ENCODE peak calls at places on chromosomes 6 and 20, in four cellular contexts. L is HepG2, O is SK-N-SH, D is GM12878. Q is an unnamed sample.

GRCh38 chr6:33668914-33669313 is 42.6 kb downstream of the UQCC2 start:
- DNase-seq in L (no peak), O (no peak), D (no peak), Q (no peak)

GRCh38 chr6:10582774-10583508 is 61.8 kb downstream of the GCNT2 start:
- DNase-seq in L (peak), O (no peak), D (no peak), Q (peak)

GRCh38 chr6:17454316-17455005 is 61.1 kb downstream of the CAP2 start:
- DNase-seq in L (no peak), O (no peak), D (no peak), Q (no peak)

GRCh38 chr20:62165762-62166399 is 16.9 kb upstream of the MTG2 start:
- DNase-seq in L (no peak), O (no peak), D (no peak), Q (no peak)

GRCh38 chr20:6178537-6178936 is 55.7 kb upstream of the FERMT1 start:
- DNase-seq in L (peak), O (peak), D (no peak), Q (peak)

GRCh38 chr6:34390531-34391013 is 1.9 kb downstream of the NUDT3 start:
- DNase-seq in L (no peak), O (no peak), D (no peak), Q (no peak)

GRCh38 chr6:35602133-35602946 is 86.4 kb downstream of the FKBP5 start:
- DNase-seq in L (peak), O (peak), D (no peak), Q (no peak)

GRCh38 chr20:37907677-37908397 is 4.9 kb downstream of the VSTM2L start:
- DNase-seq in L (no peak), O (peak), D (no peak), Q (peak)

GRCh38 chr6:170127151-170127550 is 163.7 kb downstream of the DLL1 start:
- DNase-seq in L (no peak), O (no peak), D (no peak), Q (no peak)

GRCh38 chr6:151004415-151005024 is 139.0 kb downstream of the MTHFD1L start:
- DNase-seq in L (peak), O (no peak), D (no peak), Q (no peak)

GRCh38 chr6:162572240-162572639 is 155.3 kb downstream of the PRKN start:
- DNase-seq in L (no peak), O (no peak), D (no peak), Q (no peak)

GRCh38 chr6:21740719-21741118 is 147.2 kb downstream of the SOX4 start:
- DNase-seq in L (no peak), O (no peak), D (no peak), Q (peak)

GRCh38 chr20:50592282-50593004 is 82.3 kb downstream of the PTPN1 start:
- DNase-seq in L (no peak), O (no peak), D (no peak), Q (no peak)

GRCh38 chr20:61728326-61728725 is 337.4 kb downstream of the TAF4 start:
- DNase-seq in L (no peak), O (no peak), D (no peak), Q (no peak)

GRCh38 chr6:160015778-160016684 is 47.1 kb downstream of the IGF2R start:
- DNase-seq in L (no peak), O (no peak), D (no peak), Q (no peak)

GRCh38 chr6:156185113-156185512 is 592.1 kb upstream of the ARID1B start:
- DNase-seq in L (no peak), O (no peak), D (no peak), Q (no peak)

GRCh38 chr6:45548657-45549515 is 171.2 kb upstream of the SUPT3H start:
- DNase-seq in L (no peak), O (no peak), D (peak), Q (no peak)

GRCh38 chr20:3040086-3040485 is 3.3 kb upstream of the GNRH2 start:
- DNase-seq in L (no peak), O (no peak), D (no peak), Q (no peak)

GRCh38 chr20:47479506-47479905 is 22.2 kb upstream of the NCOA3 start:
- DNase-seq in L (no peak), O (no peak), D (no peak), Q (no peak)

GRCh38 chr20:17558154-17558940 is 11.5 kb upstream of the DSTN start:
- DNase-seq in L (peak), O (no peak), D (no peak), Q (peak)

GRCh38 chr6:151071295-151071694 is 168.5 kb upstream of the AKAP12 start:
- DNase-seq in L (peak), O (no peak), D (no peak), Q (no peak)

GRCh38 chr6:17417817-17418216 is 24.4 kb downstream of the CAP2 start:
- DNase-seq in L (no peak), O (peak), D (no peak), Q (peak)

GRCh38 chr6:41636803-41637178 is 1.5 kb upstream of the MDFI start:
- DNase-seq in L (no peak), O (no peak), D (no peak), Q (peak)

GRCh38 chr6:43736211-43736786 is 33.7 kb upstream of the VEGFA start:
- DNase-seq in L (peak), O (peak), D (no peak), Q (no peak)

GRCh38 chr6:147654103-147654845 is 145.8 kb downstream of the SAMD5 start:
- DNase-seq in L (no peak), O (no peak), D (no peak), Q (no peak)

GRCh38 chr20:50312682-50313187 is 122.1 kb downstream of the CEBPB start:
- DNase-seq in L (no peak), O (no peak), D (no peak), Q (no peak)

GRCh38 chr6:33700391-33701050 is 11.0 kb downstream of the UQCC2 start:
- DNase-seq in L (peak), O (peak), D (no peak), Q (peak)

GRCh38 chr6:140623498-140623897 is 1249.0 kb upstream of the CITED2 start:
- DNase-seq in L (no peak), O (no peak), D (no peak), Q (no peak)

GRCh38 chr20:48657426-48658197 is 170.2 kb downstream of the PREX1 start:
- DNase-seq in L (peak), O (peak), D (peak), Q (peak)

GRCh38 chr6:164346631-164347030 is 932.1 kb downstream of the QKI start:
- DNase-seq in L (no peak), O (no peak), D (no peak), Q (no peak)

GRCh38 chr20:59123011-59123676 is 40.5 kb upstream of the ZNF831 start:
- DNase-seq in L (no peak), O (no peak), D (no peak), Q (no peak)

GRCh38 chr6:133991096-133991593 is 38.1 kb downstream of the TBPL1 start:
- DNase-seq in L (peak), O (no peak), D (no peak), Q (no peak)

GRCh38 chr6:143158113-143158581 is 97.5 kb downstream of the AIG1 start:
- DNase-seq in L (no peak), O (no peak), D (no peak), Q (no peak)

GRCh38 chr6:129321303-129321702 is 388.7 kb downstream of the ARHGAP18 start:
- DNase-seq in L (no peak), O (no peak), D (no peak), Q (peak)

DNA sequence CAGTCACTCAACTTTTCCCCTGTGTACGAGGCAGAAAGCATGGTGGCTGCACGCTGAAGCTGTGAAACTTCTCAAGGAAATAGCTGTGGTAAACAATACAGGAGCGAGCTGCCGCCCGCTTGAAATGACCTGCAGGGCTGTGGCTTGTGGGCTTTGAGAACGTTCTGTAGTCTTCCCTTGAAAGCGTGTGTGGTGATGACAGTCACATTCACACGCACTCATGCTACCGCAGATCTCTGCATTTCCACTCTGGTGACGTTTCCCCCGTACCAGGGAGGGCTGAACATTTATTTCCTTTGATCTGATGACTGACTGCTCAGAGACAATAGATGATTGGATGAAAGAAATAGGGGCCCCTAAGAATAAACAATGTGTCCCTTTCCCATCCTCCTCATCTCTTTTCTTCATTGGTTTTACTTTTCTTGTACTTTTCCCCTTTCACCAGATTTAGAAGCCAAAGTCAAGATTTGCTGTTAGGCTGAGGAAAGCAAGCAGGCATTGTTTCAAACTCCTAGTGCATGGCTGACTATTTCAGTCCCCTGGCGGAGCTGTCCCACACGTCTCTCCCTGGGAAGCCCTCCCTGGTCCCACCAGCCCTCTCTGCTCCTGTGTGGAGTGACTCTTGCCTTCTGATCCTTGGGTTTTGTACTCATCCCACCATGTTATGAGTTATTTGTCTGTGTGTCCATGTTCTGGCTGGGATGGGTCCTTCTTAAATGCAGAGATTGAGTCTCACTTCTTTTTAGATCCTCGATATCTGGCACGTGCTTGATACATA is 3.9 kb downstream of the SYTL3 start:
- DNase-seq in L (no peak), O (no peak), D (peak), Q (no peak)
- H2AFZ ChIP-seq in L (no peak), O (peak), D (peak), Q (peak)

GRCh38 chr6:108482559-108482958 is 78.2 kb upstream of the FOXO3 start:
- DNase-seq in L (no peak), O (no peak), D (no peak), Q (no peak)
- TF ChIP-seq REST in L (no peak), O (no peak), D (no peak), Q (no peak)

GRCh38 chr20:57173041-57173440 is 93.4 kb downstream of the BMP7 start:
- DNase-seq in L (no peak), O (no peak), D (no peak), Q (no peak)

GRCh38 chr20:57167971-57168693 is 98.3 kb downstream of the BMP7 start:
- DNase-seq in L (no peak), O (no peak), D (no peak), Q (no peak)

GRCh38 chr20:57167292-57167655 is 99.2 kb downstream of the BMP7 start:
- DNase-seq in L (no peak), O (no peak), D (no peak), Q (no peak)

GRCh38 chr20:57169162-57169561 is 97.3 kb downstream of the BMP7 start:
- DNase-seq in L (no peak), O (no peak), D (no peak), Q (no peak)

DNA sequence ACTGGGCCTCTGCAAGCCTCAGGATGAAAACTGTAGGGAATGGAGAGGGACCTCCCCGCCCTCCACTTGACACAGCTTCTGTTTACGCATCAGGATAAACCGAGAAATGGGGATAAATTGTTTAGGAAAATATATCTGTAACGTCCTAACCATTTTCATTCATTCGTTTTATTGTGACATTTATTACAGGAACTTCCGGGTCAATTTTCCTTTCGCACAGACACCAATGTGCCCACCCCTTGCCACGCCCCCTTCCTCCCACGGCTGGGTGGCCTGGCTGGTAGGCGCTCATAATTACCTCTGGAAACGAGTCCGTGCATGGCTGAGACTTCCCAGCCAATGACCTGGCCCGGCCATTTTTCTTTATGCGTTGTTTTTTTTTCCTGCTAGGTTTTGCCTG is 96.1 kb downstream of the BMP7 start:
- DNase-seq in L (no peak), O (no peak), D (no peak), Q (no peak)
- H2AFZ ChIP-seq in L (no peak), O (no peak), D (no peak), Q (no peak)

GRCh38 chr6:75219213-75219612 is 13.4 kb upstream of the COL12A1 start:
- DNase-seq in L (no peak), O (no peak), D (no peak), Q (no peak)

GRCh38 chr6:75223461-75223860 is 17.6 kb upstream of the COL12A1 start:
- DNase-seq in L (no peak), O (no peak), D (no peak), Q (no peak)

GRCh38 chr6:75222261-75222660 is 16.4 kb upstream of the COL12A1 start:
- DNase-seq in L (no peak), O (no peak), D (no peak), Q (no peak)

GRCh38 chr6:75220365-75220764 is 14.5 kb upstream of the COL12A1 start:
- DNase-seq in L (no peak), O (no peak), D (no peak), Q (no peak)

GRCh38 chr6:75221107-75221506 is 15.3 kb upstream of the COL12A1 start:
- DNase-seq in L (no peak), O (no peak), D (no peak), Q (no peak)
- TF ChIP-seq REST in L (no peak), O (peak), D (no peak), Q (no peak)

GRCh38 chr6:122482750-122483080 is 11.1 kb upstream of the SERINC1 start:
- DNase-seq in L (no peak), O (no peak), D (no peak), Q (peak)

GRCh38 chr6:122484760-122485159 is 13.2 kb upstream of the SERINC1 start:
- DNase-seq in L (no peak), O (no peak), D (no peak), Q (peak)
- H2AFZ ChIP-seq in L (no peak), O (no peak), D (peak), Q (no peak)

GRCh38 chr20:45796336-45797070 is 4.7 kb downstream of the DNTTIP1 start:
- DNase-seq in L (no peak), O (no peak), D (no peak), Q (no peak)

GRCh38 chr20:45788351-45788750 is 3.3 kb downstream of the WFDC3 start:
- DNase-seq in L (no peak), O (no peak), D (no peak), Q (no peak)

GRCh38 chr20:45792513-45793118 is 862 bp downstream of the DNTTIP1 start:
- DNase-seq in L (no peak), O (no peak), D (no peak), Q (no peak)

DNA sequence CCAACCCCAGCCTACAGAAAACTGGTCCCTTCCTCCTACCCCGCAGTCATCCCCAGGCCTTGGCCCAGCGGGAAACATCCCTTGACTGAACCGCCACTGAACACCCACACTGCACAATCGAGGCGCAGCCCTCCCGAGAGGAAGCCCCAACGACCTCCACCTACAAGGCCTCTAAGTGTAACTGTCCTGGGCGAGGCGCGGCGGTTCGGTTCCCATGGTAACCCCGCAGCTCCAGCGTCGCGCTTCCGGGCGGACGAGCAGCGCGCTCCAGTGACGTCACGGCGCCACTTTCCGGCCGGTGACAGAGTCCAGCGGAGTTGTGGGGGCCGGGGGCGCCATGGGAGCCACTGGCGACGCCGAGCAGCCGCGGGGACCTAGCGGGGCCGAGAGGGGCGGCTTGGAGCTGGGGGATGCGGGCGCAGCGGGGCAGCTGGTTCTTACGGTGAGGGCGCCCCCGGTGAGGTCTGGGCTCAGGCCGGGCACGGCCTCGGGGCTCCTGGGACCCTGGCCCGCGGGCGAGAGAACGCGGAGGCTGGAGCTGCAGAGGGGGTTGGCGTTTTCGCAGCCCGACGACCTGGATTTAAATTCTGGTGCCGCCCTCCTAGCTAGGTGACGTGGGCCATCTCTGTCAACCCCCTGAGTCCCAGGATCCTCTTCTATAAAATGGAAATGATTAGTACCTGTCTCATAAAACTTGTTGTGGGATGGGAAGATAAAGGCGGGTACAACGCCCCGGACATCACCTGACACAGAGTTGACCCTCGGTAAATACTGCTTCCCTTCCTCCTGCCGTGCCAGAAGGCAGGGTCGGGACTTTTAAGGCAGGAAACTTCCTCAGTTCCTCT is at the start of the genes DNTTIP1 and WFDC3:
- DNase-seq in L (peak), O (peak), D (peak), Q (peak)
- TF ChIP-seq REST in L (no peak), O (no peak), D (no peak), Q (no peak)

GRCh38 chr6:1871936-1872335 is 262.2 kb downstream of the FOXC1 start:
- DNase-seq in L (no peak), O (peak), D (no peak), Q (peak)
- H2AFZ ChIP-seq in L (no peak), O (no peak), D (no peak), Q (no peak)